ENCODE peak calls at places on chromosomes 12 and 14, in seven cellular contexts. One of them, this sample, is unnamed.

GRCh38 chr12:101839324-101840283 is 8.8 kb upstream of the GNPTAB start:
- DNase-seq in hepatocyte: peak; percentile 77
- DNase-seq in MM.1S: peak; percentile 61
- DNase-seq in GM23338: peak; percentile 80
- DNase-seq in GM23248: peak; percentile 64
- DNase-seq in HCT116: peak; percentile 48
- DNase-seq in PC-3: peak; percentile 85
- DNase-seq in this sample: peak; percentile 64

GRCh38 chr14:61744239-61744638 is 18.0 kb upstream of the SNAPC1 start:
- DNase-seq in hepatocyte: no peak
- DNase-seq in GM23248: no peak
- DNase-seq in HCT116: no peak
- DNase-seq in PC-3: no peak
- DNase-seq in MM.1S: no peak
- DNase-seq in GM23338: no peak
- DNase-seq in this sample: no peak

GRCh38 chr14:100810861-100811461 is 15.0 kb upstream of the MEG3 start:
- DNase-seq in hepatocyte: no peak
- DNase-seq in PC-3: peak; percentile 3
- DNase-seq in GM23248: no peak
- DNase-seq in HCT116: no peak
- DNase-seq in MM.1S: no peak
- DNase-seq in GM23338: no peak
- DNase-seq in this sample: no peak

GRCh38 chr12:96094201-96094600 is 58.8 kb upstream of the LTA4H start:
- DNase-seq in MM.1S: peak; percentile 46
- DNase-seq in GM23338: peak; percentile 76
- DNase-seq in hepatocyte: no peak
- DNase-seq in HCT116: peak; percentile 42
- DNase-seq in PC-3: peak; percentile 88
- DNase-seq in GM23248: peak; percentile 40
- DNase-seq in this sample: no peak

GRCh38 chr14:22047105-22047504 is 373.5 kb upstream of the OR4E1 start:
- DNase-seq in MM.1S: peak; percentile 64
- DNase-seq in GM23338: peak; percentile 80
- DNase-seq in hepatocyte: peak; percentile 68
- DNase-seq in GM23248: no peak
- DNase-seq in PC-3: peak; percentile 34
- DNase-seq in HCT116: no peak
- DNase-seq in this sample: peak; percentile 76

GRCh38 chr12:96192926-96193573 is 1.1 kb upstream of the ELK3 start:
- DNase-seq in GM23248: no peak
- DNase-seq in MM.1S: no peak
- DNase-seq in hepatocyte: no peak
- DNase-seq in GM23338: no peak
- DNase-seq in HCT116: no peak
- DNase-seq in PC-3: no peak
- DNase-seq in this sample: no peak

GRCh38 chr12:2057041-2057792 is 4.4 kb downstream of the CACNA1C start:
- DNase-seq in HCT116: peak; percentile 34
- DNase-seq in GM23338: peak; percentile 97
- DNase-seq in GM23248: peak; percentile 64
- DNase-seq in PC-3: peak; percentile 50
- DNase-seq in MM.1S: peak; percentile 52
- DNase-seq in hepatocyte: peak; percentile 79
- DNase-seq in this sample: peak; percentile 93

GRCh38 chr14:99360774-99361595 is 89.0 kb upstream of the BCL11B start:
- DNase-seq in GM23248: no peak
- DNase-seq in PC-3: peak; percentile 15
- DNase-seq in GM23338: no peak
- DNase-seq in hepatocyte: no peak
- DNase-seq in HCT116: peak; percentile 67
- DNase-seq in MM.1S: no peak
- DNase-seq in this sample: no peak

GRCh38 chr14:70254476-70254961 is 65.8 kb upstream of the SLC8A3 start:
- DNase-seq in PC-3: peak; percentile 55
- DNase-seq in MM.1S: peak; percentile 42
- DNase-seq in GM23338: peak; percentile 59
- DNase-seq in hepatocyte: peak; percentile 84
- DNase-seq in HCT116: no peak
- DNase-seq in GM23248: peak; percentile 35
- DNase-seq in this sample: peak; percentile 70

GRCh38 chr14:32560213-32560857 is 231.2 kb downstream of the AKAP6 start:
- DNase-seq in PC-3: peak; percentile 84
- DNase-seq in MM.1S: peak; percentile 27
- DNase-seq in GM23248: peak; percentile 89
- DNase-seq in GM23338: peak; percentile 88
- DNase-seq in HCT116: peak; percentile 54
- DNase-seq in hepatocyte: peak; percentile 80
- DNase-seq in this sample: peak; percentile 82

GRCh38 chr12:102833687-102834435 is 83.2 kb downstream of the PAH start:
- DNase-seq in GM23338: peak; percentile 79
- DNase-seq in MM.1S: peak; percentile 25
- DNase-seq in hepatocyte: peak; percentile 52
- DNase-seq in PC-3: peak; percentile 17
- DNase-seq in GM23248: peak; percentile 30
- DNase-seq in HCT116: no peak
- DNase-seq in this sample: peak; percentile 80

DNA sequence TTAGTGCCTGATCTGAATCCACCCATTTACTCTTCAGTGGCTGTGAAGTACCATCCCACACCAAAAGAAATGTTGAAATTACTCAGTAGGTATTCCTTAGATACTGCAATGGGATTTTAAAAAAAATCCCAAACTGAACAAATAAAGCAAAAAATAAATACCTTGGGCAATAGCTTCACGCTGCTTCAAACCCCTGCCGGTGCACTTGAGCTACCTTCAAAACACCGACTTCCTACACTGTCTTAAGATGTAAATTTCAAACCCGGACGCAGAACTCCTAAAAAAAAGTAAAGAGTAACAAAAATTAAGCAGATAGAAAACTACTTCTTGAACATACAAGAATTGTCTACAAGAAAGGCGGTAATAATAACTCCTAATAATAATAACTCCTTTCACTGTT is 677 bp downstream of the ABCC9 start:
- DNase-seq in GM23248: peak; percentile 37
- DNase-seq in HCT116: no peak
- DNase-seq in MM.1S: no peak
- DNase-seq in PC-3: no peak
- DNase-seq in GM23338: peak; percentile 36
- DNase-seq in hepatocyte: no peak
- DNase-seq in this sample: no peak
- TF ChIP-seq EZH2 in GM23248: no peak
- TF ChIP-seq EZH2 in HCT116: no peak
- TF ChIP-seq EZH2 in MM.1S: no peak
- TF ChIP-seq EZH2 in PC-3: no peak
- TF ChIP-seq EZH2 in GM23338: peak; percentile 19
- TF ChIP-seq EZH2 in hepatocyte: no peak
- TF ChIP-seq EZH2 in this sample: no peak

GRCh38 chr14:60276347-60276746 is 27.3 kb downstream of the PPM1A start:
- DNase-seq in HCT116: no peak
- DNase-seq in hepatocyte: no peak
- DNase-seq in MM.1S: no peak
- DNase-seq in GM23248: peak; percentile 22
- DNase-seq in GM23338: no peak
- DNase-seq in PC-3: peak; percentile 33
- DNase-seq in this sample: no peak
- TF ChIP-seq EZH2phosphoT487 in HCT116: no peak
- TF ChIP-seq EZH2phosphoT487 in hepatocyte: no peak
- TF ChIP-seq EZH2phosphoT487 in MM.1S: no peak
- TF ChIP-seq EZH2phosphoT487 in GM23248: no peak
- TF ChIP-seq EZH2phosphoT487 in GM23338: no peak
- TF ChIP-seq EZH2phosphoT487 in PC-3: no peak
- TF ChIP-seq EZH2phosphoT487 in this sample: no peak

DNA sequence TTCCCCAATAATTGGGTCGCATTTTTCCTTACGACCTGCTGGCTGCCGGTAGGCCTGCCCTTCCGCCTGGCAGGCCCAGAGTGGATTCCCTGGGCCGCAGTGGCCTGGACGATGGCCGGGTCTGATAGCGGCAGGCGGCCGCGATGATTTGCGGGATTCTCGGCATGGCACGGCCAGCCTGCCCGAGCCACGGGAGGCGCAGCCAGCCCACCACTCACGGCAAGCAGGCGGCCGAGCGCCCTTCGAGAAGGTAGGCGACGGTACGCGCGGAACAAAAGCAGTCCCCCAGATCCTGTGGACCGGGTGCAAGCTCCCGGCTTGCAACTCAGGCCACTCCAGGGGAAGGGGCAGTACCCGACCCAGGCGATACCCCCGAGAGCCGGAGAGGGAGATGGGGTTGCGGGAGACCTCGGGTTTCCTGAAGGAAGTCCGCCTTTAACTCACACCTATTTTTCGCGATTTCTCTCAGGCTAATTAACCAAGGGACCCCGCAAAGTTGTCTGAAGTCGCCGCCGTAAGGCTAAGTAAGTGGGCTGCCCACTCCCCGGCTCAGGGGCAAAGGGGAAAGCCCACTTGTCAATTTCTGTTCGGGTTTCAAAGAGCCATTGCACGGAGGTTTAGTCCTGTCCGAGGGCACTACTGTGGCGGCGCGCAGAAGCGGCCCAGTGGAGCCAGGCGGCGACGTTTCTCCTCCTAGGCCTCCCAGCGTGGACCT is 1.4 kb upstream of the GSC start:
- DNase-seq in GM23338: peak; percentile 50
- DNase-seq in HCT116: no peak
- DNase-seq in GM23248: no peak
- DNase-seq in hepatocyte: no peak
- DNase-seq in PC-3: no peak
- DNase-seq in MM.1S: no peak
- DNase-seq in this sample: peak; percentile 77
- TF ChIP-seq EZH2 in GM23338: peak; percentile 65
- TF ChIP-seq EZH2 in HCT116: no peak
- TF ChIP-seq EZH2 in GM23248: no peak
- TF ChIP-seq EZH2 in hepatocyte: peak; percentile 99
- TF ChIP-seq EZH2 in PC-3: no peak
- TF ChIP-seq EZH2 in MM.1S: no peak
- TF ChIP-seq EZH2 in this sample: peak; percentile 93

GRCh38 chr12:78961171-78961570 is 96.6 kb downstream of the SYT1 start:
- DNase-seq in MM.1S: no peak
- DNase-seq in PC-3: no peak
- DNase-seq in GM23248: no peak
- DNase-seq in HCT116: no peak
- DNase-seq in GM23338: no peak
- DNase-seq in hepatocyte: no peak
- DNase-seq in this sample: no peak

GRCh38 chr12:78964521-78964920 is 99.9 kb downstream of the SYT1 start:
- DNase-seq in HCT116: no peak
- DNase-seq in GM23338: no peak
- DNase-seq in PC-3: no peak
- DNase-seq in GM23248: peak; percentile 7
- DNase-seq in hepatocyte: no peak
- DNase-seq in MM.1S: no peak
- DNase-seq in this sample: no peak

GRCh38 chr12:78966926-78967325 is 102.4 kb downstream of the SYT1 start:
- DNase-seq in PC-3: no peak
- DNase-seq in MM.1S: no peak
- DNase-seq in GM23248: no peak
- DNase-seq in hepatocyte: no peak
- DNase-seq in GM23338: no peak
- DNase-seq in HCT116: no peak
- DNase-seq in this sample: no peak

GRCh38 chr12:78966062-78966461 is 101.5 kb downstream of the SYT1 start:
- DNase-seq in hepatocyte: no peak
- DNase-seq in GM23338: no peak
- DNase-seq in PC-3: no peak
- DNase-seq in MM.1S: no peak
- DNase-seq in HCT116: no peak
- DNase-seq in GM23248: no peak
- DNase-seq in this sample: no peak

GRCh38 chr12:78963439-78964222 is 99.1 kb downstream of the SYT1 start:
- DNase-seq in HCT116: peak; percentile 33
- DNase-seq in PC-3: peak; percentile 63
- DNase-seq in GM23248: peak; percentile 68
- DNase-seq in hepatocyte: no peak
- DNase-seq in GM23338: no peak
- DNase-seq in MM.1S: no peak
- DNase-seq in this sample: no peak
- TF ChIP-seq EZH2phosphoT487 in HCT116: no peak
- TF ChIP-seq EZH2phosphoT487 in PC-3: no peak
- TF ChIP-seq EZH2phosphoT487 in GM23248: no peak
- TF ChIP-seq EZH2phosphoT487 in hepatocyte: no peak
- TF ChIP-seq EZH2phosphoT487 in GM23338: no peak
- TF ChIP-seq EZH2phosphoT487 in MM.1S: no peak
- TF ChIP-seq EZH2phosphoT487 in this sample: no peak

DNA sequence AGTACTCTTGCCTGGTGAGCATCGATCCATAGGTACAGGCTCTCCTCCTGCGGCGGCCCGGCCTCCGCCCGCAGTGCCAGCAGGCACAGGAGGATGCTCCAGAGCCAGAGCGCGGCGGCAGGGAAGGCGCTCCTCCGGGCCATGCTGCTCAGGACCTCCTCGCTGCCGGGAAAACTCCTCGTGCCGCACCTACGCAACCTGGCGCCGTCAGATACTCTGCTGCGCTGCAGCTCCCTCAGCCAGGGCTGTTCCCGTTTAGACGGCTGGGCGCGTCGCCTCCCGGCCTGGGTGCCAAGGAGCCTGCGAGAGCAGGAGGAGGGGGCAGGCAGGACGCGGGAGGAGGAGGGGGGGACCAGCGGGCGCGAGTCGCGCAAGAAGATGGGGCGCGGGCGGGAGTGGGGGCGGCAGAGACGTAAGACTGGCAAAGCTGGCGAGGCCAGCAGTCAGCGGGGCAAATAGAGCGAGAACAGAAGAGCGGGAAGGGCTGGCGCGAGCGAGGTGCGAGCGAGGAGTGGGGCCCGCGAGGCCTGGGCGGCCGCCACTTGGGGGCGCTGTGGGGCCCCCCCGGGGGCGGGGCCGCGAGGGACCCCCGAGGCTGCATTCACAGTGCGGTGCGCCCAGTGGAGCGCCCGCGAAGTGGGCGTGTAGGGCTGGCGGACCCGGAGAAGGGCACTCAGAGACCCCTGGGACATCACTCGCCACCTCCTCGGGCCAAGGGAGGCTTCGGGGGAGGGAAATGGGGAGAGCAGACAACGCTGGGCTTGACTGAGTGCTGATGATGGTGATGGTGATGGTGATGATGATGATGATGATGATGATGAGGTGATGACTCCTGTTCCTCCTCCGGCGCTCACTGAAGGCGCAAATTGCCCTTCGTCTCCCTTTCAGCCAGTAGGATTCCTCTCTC is at the start of gene WIF1:
- DNase-seq in GM23338: peak; percentile 92
- DNase-seq in PC-3: peak; percentile 10
- DNase-seq in GM23248: peak; percentile 38
- DNase-seq in hepatocyte: peak; percentile 55
- DNase-seq in HCT116: no peak
- DNase-seq in MM.1S: no peak
- DNase-seq in this sample: peak; percentile 76
- TF ChIP-seq EZH2 in GM23338: no peak
- TF ChIP-seq EZH2 in PC-3: peak; percentile 60
- TF ChIP-seq EZH2 in GM23248: no peak
- TF ChIP-seq EZH2 in hepatocyte: no peak
- TF ChIP-seq EZH2 in HCT116: no peak
- TF ChIP-seq EZH2 in MM.1S: no peak
- TF ChIP-seq EZH2 in this sample: peak; percentile 90

DNA sequence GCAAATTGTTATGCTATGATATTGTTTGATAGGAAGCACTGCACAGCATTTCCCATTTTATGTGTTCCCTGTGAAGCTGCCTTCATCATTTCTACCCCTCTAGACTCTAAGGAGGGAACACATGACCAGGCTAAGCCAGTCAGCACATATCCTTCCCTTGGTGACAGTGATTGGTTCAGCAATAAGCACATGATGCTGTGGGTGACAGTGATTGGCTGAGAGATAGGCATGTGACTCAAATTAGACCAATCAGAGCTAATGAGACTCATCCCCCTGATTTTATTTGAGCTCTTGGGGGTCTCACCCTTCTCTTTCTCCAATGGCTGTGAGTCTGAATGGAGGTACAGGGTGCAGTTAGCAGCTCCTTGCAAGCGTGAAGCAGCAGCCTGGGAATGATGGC is 195.2 kb downstream of the NUAK1 start:
- DNase-seq in PC-3: no peak
- DNase-seq in HCT116: no peak
- DNase-seq in hepatocyte: no peak
- DNase-seq in GM23338: no peak
- DNase-seq in GM23248: no peak
- DNase-seq in MM.1S: no peak
- DNase-seq in this sample: no peak
- TF ChIP-seq EZH2phosphoT487 in PC-3: no peak
- TF ChIP-seq EZH2phosphoT487 in HCT116: no peak
- TF ChIP-seq EZH2phosphoT487 in hepatocyte: no peak
- TF ChIP-seq EZH2phosphoT487 in GM23338: no peak
- TF ChIP-seq EZH2phosphoT487 in GM23248: no peak
- TF ChIP-seq EZH2phosphoT487 in MM.1S: no peak
- TF ChIP-seq EZH2phosphoT487 in this sample: no peak

This sample was measured in neural progenitor cell.